ENCODE peak calls at places on chromosomes 3 and 15, in five cellular contexts. D is uterus, Z is H54, I is NB4, T is sigmoid colon. U is an unnamed sample.
A peak's percentile ranks its signal among the peaks of the same experiment; 100 is the strongest.

GRCh38 chr15:62051166-62051565 is 9.1 kb downstream of the VPS13C start:
- DNase-seq in Z (no peak), T (no peak), I (no peak), D (no peak), U (no peak)

GRCh38 chr3:112047264-112047663 is 12.7 kb downstream of the TMPRSS7 start:
- DNase-seq in Z (no peak), D (no peak), I (no peak), T (no peak), U (no peak)

GRCh38 chr15:48360841-48361240 is 29.6 kb downstream of the DUT start:
- DNase-seq in Z (no peak), T (no peak), I (peak; percentile 20), D (no peak), U (no peak)

GRCh38 chr3:150414273-150414672 is 6.2 kb downstream of the TSC22D2 start:
- DNase-seq in I (no peak), T (no peak), Z (no peak), D (no peak), U (peak; percentile 15)

GRCh38 chr3:21750291-21750690 is 719 bp downstream of the ZNF385D start:
- DNase-seq in D (no peak), T (no peak), I (no peak), Z (no peak), U (no peak)

GRCh38 chr3:134797080-134797801 is 2.2 kb downstream of the EPHB1 start:
- DNase-seq in T (no peak), I (no peak), D (no peak), Z (no peak), U (no peak)

GRCh38 chr3:191499307-191500125 is 38.6 kb downstream of the PYDC2 start:
- DNase-seq in D (peak; percentile 14), I (peak; percentile 2), Z (peak; percentile 63), T (peak; percentile 59), U (peak; percentile 28)

GRCh38 chr15:63402498-63403253 is 21.0 kb upstream of the CA12 start:
- DNase-seq in D (no peak), Z (peak; percentile 12), T (no peak), I (peak; percentile 53), U (no peak)

GRCh38 chr15:56038015-56038414 is 44.6 kb upstream of the NEDD4 start:
- DNase-seq in T (no peak), D (no peak), I (peak; percentile 31), Z (no peak), U (no peak)

GRCh38 chr15:75718326-75718725 is 5.7 kb upstream of the CSPG4 start:
- DNase-seq in D (peak; percentile 73), I (no peak), T (no peak), Z (no peak), U (no peak)

GRCh38 chr3:23108651-23109050 is 94.5 kb upstream of the UBE2E2 start:
- DNase-seq in Z (no peak), T (no peak), I (no peak), D (no peak), U (no peak)

GRCh38 chr3:8990266-8991215 is 27.3 kb upstream of the RAD18 start:
- DNase-seq in I (no peak), T (no peak), Z (no peak), D (no peak), U (no peak)

GRCh38 chr15:41689083-41689482 is 28.9 kb downstream of the MGA start:
- DNase-seq in Z (no peak), D (no peak), T (no peak), I (no peak), U (no peak)

GRCh38 chr3:16723994-16724393 is 118.8 kb upstream of the DAZL start:
- DNase-seq in T (no peak), D (no peak), I (no peak), Z (no peak), U (no peak)

GRCh38 chr3:105944281-105944680 is 75.5 kb upstream of the CBLB start:
- DNase-seq in T (no peak), I (no peak), Z (peak; percentile 5), D (no peak), U (no peak)

GRCh38 chr3:194505791-194506415 is 19.1 kb upstream of the ATP13A3 start:
- DNase-seq in Z (no peak), I (no peak), T (no peak), D (no peak), U (no peak)

GRCh38 chr3:171351676-171352075 is 108.5 kb downstream of the TNIK start:
- DNase-seq in I (peak; percentile 63), D (no peak), Z (peak; percentile 46), T (no peak), U (no peak)

GRCh38 chr3:169324454-169324789 is 339.1 kb downstream of the MECOM start:
- DNase-seq in T (no peak), I (no peak), D (no peak), Z (no peak), U (no peak)

GRCh38 chr15:70051948-70052633 is 45.6 kb downstream of the TLE3 start:
- DNase-seq in Z (no peak), T (peak; percentile 57), D (peak; percentile 9), I (no peak), U (no peak)
- TF ChIP-seq POLR2A in Z (no peak), T (no peak), D (no peak), I (no peak), U (no peak)

GRCh38 chr3:126083913-126084514 is at the start of gene SLC41A3:
- DNase-seq in I (peak; percentile 94), D (peak; percentile 87), T (peak; percentile 94), Z (peak; percentile 76), U (peak; percentile 90)
- TF ChIP-seq POLR2A in I (peak; percentile 75), D (peak; percentile 47), T (no peak), Z (peak; percentile 35), U (peak; percentile 68)

GRCh38 chr15:67019886-67020520 is 45.4 kb upstream of the SMAD3 start:
- DNase-seq in D (no peak), Z (no peak), T (peak; percentile 42), I (peak; percentile 27), U (no peak)
- TF ChIP-seq POLR2A in D (no peak), Z (no peak), T (no peak), I (no peak), U (no peak)

GRCh38 chr3:10116928-10117327 is 1.5 kb downstream of the BRK1 start:
- DNase-seq in D (no peak), I (no peak), T (no peak), Z (no peak), U (no peak)

GRCh38 chr3:10116138-10116460 is 624 bp downstream of the BRK1 start:
- DNase-seq in Z (peak; percentile 17), D (no peak), I (peak; percentile 54), T (no peak), U (no peak)

GRCh38 chr3:10119376-10119775 is 3.9 kb downstream of the BRK1 start:
- DNase-seq in I (no peak), D (no peak), T (no peak), Z (no peak), U (no peak)

GRCh38 chr3:10121064-10121463 is 5.6 kb downstream of the BRK1 start:
- DNase-seq in I (no peak), D (no peak), Z (no peak), T (no peak), U (no peak)

GRCh38 chr3:10115326-10116137 is at the start of gene BRK1:
- DNase-seq in Z (peak; percentile 95), I (peak; percentile 97), T (peak; percentile 97), D (peak; percentile 96), U (peak; percentile 97)
- TF ChIP-seq POLR2A in Z (peak; percentile 93), I (peak; percentile 97), T (peak; percentile 86), D (peak; percentile 80), U (peak; percentile 88)

GRCh38 chr3:94482686-94483085 is 419.8 kb downstream of the NSUN3 start:
- DNase-seq in D (no peak), I (no peak), T (no peak), Z (no peak), U (no peak)
- TF ChIP-seq POLR2A in D (no peak), I (no peak), T (no peak), Z (no peak), U (no peak)

DNA sequence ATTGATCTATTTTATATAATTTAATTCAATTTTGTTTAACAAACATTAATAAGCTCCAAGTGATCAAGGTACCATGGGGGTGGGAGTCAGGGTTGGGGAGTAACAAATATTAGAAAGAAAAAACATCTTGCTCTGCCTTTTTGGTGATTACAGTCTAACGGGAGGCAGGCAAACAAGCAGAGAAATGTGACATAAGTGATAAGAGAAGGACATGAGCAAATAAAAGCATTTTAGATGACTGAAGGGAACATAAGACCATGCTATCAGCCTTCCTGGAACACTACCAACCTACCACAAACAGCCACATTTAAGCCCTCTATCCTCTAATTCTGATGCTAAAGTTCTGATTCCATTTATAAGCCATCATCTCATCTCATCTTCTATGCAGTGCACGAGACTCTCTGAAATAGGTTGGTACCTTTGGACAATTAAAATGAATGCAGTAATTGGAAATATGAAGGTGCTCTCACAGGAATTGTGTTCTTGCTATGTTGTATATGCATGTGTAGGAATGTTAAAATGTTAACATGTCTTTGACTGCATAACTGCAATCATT is 243.4 kb upstream of the P2RY1 start:
- DNase-seq in T (no peak), D (no peak), Z (no peak), I (no peak), U (no peak)
- TF ChIP-seq POLR2A in T (no peak), D (no peak), Z (no peak), I (no peak), U (no peak)

DNA sequence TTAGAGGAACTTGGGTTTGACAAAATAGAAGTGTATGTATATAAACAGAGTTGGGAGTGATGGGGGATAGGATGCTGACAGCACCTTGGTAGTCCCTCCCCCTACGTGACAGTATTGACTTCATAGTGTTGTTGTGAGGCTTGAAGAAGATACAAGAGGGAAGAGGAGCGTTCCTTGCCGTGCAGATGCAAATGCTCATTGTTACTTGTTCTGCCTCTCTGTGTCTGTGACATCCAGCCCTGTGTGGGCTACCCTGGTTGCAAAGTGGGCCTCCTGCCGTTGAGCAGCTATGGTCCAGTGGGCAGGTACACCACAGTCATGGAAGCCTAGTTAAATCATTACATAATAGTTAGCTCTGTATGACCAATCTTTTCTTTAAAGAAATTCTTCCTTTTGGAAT is 45.0 kb downstream of the SMAD3 start:
- DNase-seq in I (no peak), Z (no peak), D (no peak), T (no peak), U (no peak)
- TF ChIP-seq POLR2A in I (no peak), Z (no peak), D (no peak), T (no peak), U (no peak)

DNA sequence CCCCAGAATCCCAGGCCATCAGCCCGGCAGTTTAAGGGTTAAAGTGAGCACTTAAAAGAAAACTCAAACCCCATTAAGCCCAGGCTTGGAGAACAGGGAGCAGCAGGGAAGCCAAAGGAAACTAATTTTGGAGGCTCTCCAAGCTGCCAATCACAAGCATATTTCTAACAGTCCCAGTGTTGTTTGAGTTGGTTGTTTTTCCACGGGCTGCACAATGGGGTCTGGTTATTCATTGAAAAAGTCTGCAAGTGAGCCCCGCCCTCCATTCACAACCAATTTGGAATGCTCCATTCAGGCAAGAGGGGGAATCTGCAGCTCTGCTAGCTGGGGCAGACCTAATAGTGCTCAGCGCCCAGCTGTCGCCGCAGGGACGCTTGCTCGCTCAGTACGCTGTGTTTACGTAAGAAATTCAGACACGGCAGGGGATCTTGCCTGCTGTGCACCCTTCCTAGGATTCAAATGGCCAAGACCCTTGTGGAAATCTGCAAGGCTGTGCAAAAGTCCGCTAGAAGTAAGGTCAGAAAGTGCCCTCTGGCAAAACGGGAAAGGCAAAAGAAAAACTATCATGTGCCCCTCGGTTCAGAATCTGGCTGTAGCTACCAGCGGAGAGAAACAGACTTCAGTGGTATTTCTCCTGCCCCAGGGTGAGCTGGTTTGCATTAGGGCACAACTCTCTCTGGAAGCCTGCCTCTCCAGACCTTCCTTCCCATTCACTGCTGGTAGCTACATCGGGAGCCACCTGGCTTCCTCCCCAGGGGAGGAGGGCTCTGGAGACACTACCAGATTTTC is 11.0 kb downstream of the ETV5 start:
- DNase-seq in D (no peak), Z (no peak), T (peak; percentile 73), I (no peak), U (peak; percentile 94)
- TF ChIP-seq POLR2A in D (no peak), Z (no peak), T (no peak), I (no peak), U (peak; percentile 49)

GRCh38 chr3:87461443-87461842 is 185.1 kb upstream of the POU1F1 start:
- DNase-seq in Z (no peak), T (no peak), D (no peak), I (no peak), U (no peak)
- TF ChIP-seq POLR2A in Z (no peak), T (no peak), D (no peak), I (no peak), U (no peak)

U was measured in body of pancreas.